ENCODE peak calls at places on chromosome 5, in ten cellular contexts. One of them, this sample, is unnamed.

GRCh38 chr5:155794801-155795200 is 532.2 kb upstream of the SGCD start:
- DNase-seq in IMR-90: peak; percentile 4
- DNase-seq in NB4: no peak
- DNase-seq in sigmoid colon: no peak
- DNase-seq in A549: no peak
- DNase-seq in right lobe of liver: no peak
- DNase-seq in body of pancreas: no peak
- DNase-seq in HCT116: peak; percentile 8
- DNase-seq in K562: no peak
- DNase-seq in ovary: no peak
- DNase-seq in this sample: peak; percentile 9

GRCh38 chr5:150593996-150594395 is 46.5 kb upstream of the SYNPO start:
- DNase-seq in IMR-90: no peak
- DNase-seq in NB4: no peak
- DNase-seq in sigmoid colon: no peak
- DNase-seq in A549: no peak
- DNase-seq in right lobe of liver: peak; percentile 22
- DNase-seq in body of pancreas: no peak
- DNase-seq in HCT116: no peak
- DNase-seq in K562: no peak
- DNase-seq in ovary: no peak
- DNase-seq in this sample: no peak

GRCh38 chr5:108639356-108639755 is 108.3 kb upstream of the FER start:
- DNase-seq in IMR-90: no peak
- DNase-seq in NB4: no peak
- DNase-seq in sigmoid colon: no peak
- DNase-seq in A549: no peak
- DNase-seq in right lobe of liver: no peak
- DNase-seq in body of pancreas: no peak
- DNase-seq in HCT116: no peak
- DNase-seq in K562: no peak
- DNase-seq in ovary: no peak
- DNase-seq in this sample: no peak

GRCh38 chr5:32531885-32532520 is 53.4 kb upstream of the SUB1 start:
- DNase-seq in IMR-90: peak; percentile 74
- DNase-seq in NB4: no peak
- DNase-seq in sigmoid colon: no peak
- DNase-seq in A549: peak; percentile 75
- DNase-seq in right lobe of liver: no peak
- DNase-seq in body of pancreas: no peak
- DNase-seq in HCT116: no peak
- DNase-seq in K562: no peak
- DNase-seq in ovary: no peak
- DNase-seq in this sample: no peak

GRCh38 chr5:64854855-64855254 is 86.1 kb downstream of the CWC27 start:
- DNase-seq in IMR-90: peak; percentile 70
- DNase-seq in NB4: no peak
- DNase-seq in sigmoid colon: no peak
- DNase-seq in A549: no peak
- DNase-seq in right lobe of liver: no peak
- DNase-seq in body of pancreas: no peak
- DNase-seq in HCT116: no peak
- DNase-seq in K562: no peak
- DNase-seq in ovary: no peak
- DNase-seq in this sample: no peak

GRCh38 chr5:116492016-116492623 is 82.5 kb downstream of the SEMA6A start:
- DNase-seq in IMR-90: peak; percentile 89
- DNase-seq in NB4: peak; percentile 55
- DNase-seq in sigmoid colon: no peak
- DNase-seq in A549: no peak
- DNase-seq in right lobe of liver: no peak
- DNase-seq in body of pancreas: no peak
- DNase-seq in HCT116: no peak
- DNase-seq in K562: no peak
- DNase-seq in ovary: no peak
- DNase-seq in this sample: peak; percentile 60

GRCh38 chr5:3394877-3395599 is 200.6 kb upstream of the IRX1 start:
- DNase-seq in IMR-90: no peak
- DNase-seq in NB4: no peak
- DNase-seq in sigmoid colon: no peak
- DNase-seq in A549: no peak
- DNase-seq in right lobe of liver: no peak
- DNase-seq in body of pancreas: no peak
- DNase-seq in HCT116: no peak
- DNase-seq in K562: no peak
- DNase-seq in ovary: no peak
- DNase-seq in this sample: no peak

GRCh38 chr5:122313001-122313402 is 965 bp downstream of the SNCAIP start:
- DNase-seq in IMR-90: peak; percentile 54
- DNase-seq in NB4: no peak
- DNase-seq in sigmoid colon: no peak
- DNase-seq in A549: no peak
- DNase-seq in right lobe of liver: no peak
- DNase-seq in body of pancreas: no peak
- DNase-seq in HCT116: no peak
- DNase-seq in K562: no peak
- DNase-seq in ovary: peak; percentile 39
- DNase-seq in this sample: no peak

GRCh38 chr5:21219255-21219654 is 1231.3 kb upstream of the CDH18 start:
- DNase-seq in IMR-90: no peak
- DNase-seq in NB4: no peak
- DNase-seq in sigmoid colon: no peak
- DNase-seq in A549: no peak
- DNase-seq in right lobe of liver: no peak
- DNase-seq in body of pancreas: no peak
- DNase-seq in HCT116: no peak
- DNase-seq in K562: no peak
- DNase-seq in ovary: no peak
- DNase-seq in this sample: no peak

GRCh38 chr5:84242286-84242685 is 142.4 kb downstream of the EDIL3 start:
- DNase-seq in IMR-90: peak; percentile 86
- DNase-seq in NB4: no peak
- DNase-seq in sigmoid colon: no peak
- DNase-seq in A549: no peak
- DNase-seq in right lobe of liver: no peak
- DNase-seq in body of pancreas: no peak
- DNase-seq in HCT116: no peak
- DNase-seq in K562: no peak
- DNase-seq in ovary: no peak
- DNase-seq in this sample: no peak

GRCh38 chr5:141780240-141780951 is 97.8 kb downstream of the PCDH1 start:
- DNase-seq in IMR-90: no peak
- DNase-seq in NB4: no peak
- DNase-seq in sigmoid colon: no peak
- DNase-seq in A549: no peak
- DNase-seq in right lobe of liver: no peak
- DNase-seq in body of pancreas: no peak
- DNase-seq in HCT116: no peak
- DNase-seq in K562: no peak
- DNase-seq in ovary: no peak
- DNase-seq in this sample: no peak

GRCh38 chr5:121462441-121462840 is 389.2 kb upstream of the FTMT start:
- DNase-seq in IMR-90: no peak
- DNase-seq in NB4: no peak
- DNase-seq in sigmoid colon: no peak
- DNase-seq in A549: no peak
- DNase-seq in right lobe of liver: no peak
- DNase-seq in body of pancreas: no peak
- DNase-seq in HCT116: no peak
- DNase-seq in K562: no peak
- DNase-seq in ovary: no peak
- DNase-seq in this sample: no peak

GRCh38 chr5:93303291-93303691 is 277.7 kb downstream of the NR2F1-AS1 start:
- DNase-seq in IMR-90: no peak
- DNase-seq in NB4: no peak
- DNase-seq in sigmoid colon: no peak
- DNase-seq in A549: no peak
- DNase-seq in right lobe of liver: no peak
- DNase-seq in body of pancreas: no peak
- DNase-seq in HCT116: no peak
- DNase-seq in K562: no peak
- DNase-seq in ovary: no peak
- DNase-seq in this sample: no peak

GRCh38 chr5:38105231-38105570 is 153.2 kb upstream of the EGFLAM start:
- DNase-seq in IMR-90: no peak
- DNase-seq in NB4: no peak
- DNase-seq in sigmoid colon: no peak
- DNase-seq in A549: no peak
- DNase-seq in right lobe of liver: no peak
- DNase-seq in body of pancreas: no peak
- DNase-seq in HCT116: no peak
- DNase-seq in K562: no peak
- DNase-seq in ovary: no peak
- DNase-seq in this sample: no peak

GRCh38 chr5:140639093-140639821 is at the start of gene TMCO6:
- DNase-seq in IMR-90: peak; percentile 89
- DNase-seq in NB4: peak; percentile 98
- DNase-seq in sigmoid colon: peak; percentile 99
- DNase-seq in A549: peak; percentile 96
- DNase-seq in right lobe of liver: peak; percentile 100
- DNase-seq in body of pancreas: peak; percentile 98
- DNase-seq in HCT116: peak; percentile 73
- DNase-seq in K562: peak; percentile 99
- DNase-seq in ovary: peak; percentile 98
- DNase-seq in this sample: peak; percentile 98
- TF ChIP-seq POLR2A in IMR-90: no peak
- TF ChIP-seq POLR2A in NB4: peak; percentile 83
- TF ChIP-seq POLR2A in sigmoid colon: peak; percentile 59
- TF ChIP-seq POLR2A in A549: peak; percentile 94
- TF ChIP-seq POLR2A in right lobe of liver: peak; percentile 69
- TF ChIP-seq POLR2A in body of pancreas: peak; percentile 77
- TF ChIP-seq POLR2A in HCT116: peak; percentile 68
- TF ChIP-seq POLR2A in K562: peak; percentile 83
- TF ChIP-seq POLR2A in ovary: peak; percentile 19
- TF ChIP-seq POLR2A in this sample: peak; percentile 67

DNA sequence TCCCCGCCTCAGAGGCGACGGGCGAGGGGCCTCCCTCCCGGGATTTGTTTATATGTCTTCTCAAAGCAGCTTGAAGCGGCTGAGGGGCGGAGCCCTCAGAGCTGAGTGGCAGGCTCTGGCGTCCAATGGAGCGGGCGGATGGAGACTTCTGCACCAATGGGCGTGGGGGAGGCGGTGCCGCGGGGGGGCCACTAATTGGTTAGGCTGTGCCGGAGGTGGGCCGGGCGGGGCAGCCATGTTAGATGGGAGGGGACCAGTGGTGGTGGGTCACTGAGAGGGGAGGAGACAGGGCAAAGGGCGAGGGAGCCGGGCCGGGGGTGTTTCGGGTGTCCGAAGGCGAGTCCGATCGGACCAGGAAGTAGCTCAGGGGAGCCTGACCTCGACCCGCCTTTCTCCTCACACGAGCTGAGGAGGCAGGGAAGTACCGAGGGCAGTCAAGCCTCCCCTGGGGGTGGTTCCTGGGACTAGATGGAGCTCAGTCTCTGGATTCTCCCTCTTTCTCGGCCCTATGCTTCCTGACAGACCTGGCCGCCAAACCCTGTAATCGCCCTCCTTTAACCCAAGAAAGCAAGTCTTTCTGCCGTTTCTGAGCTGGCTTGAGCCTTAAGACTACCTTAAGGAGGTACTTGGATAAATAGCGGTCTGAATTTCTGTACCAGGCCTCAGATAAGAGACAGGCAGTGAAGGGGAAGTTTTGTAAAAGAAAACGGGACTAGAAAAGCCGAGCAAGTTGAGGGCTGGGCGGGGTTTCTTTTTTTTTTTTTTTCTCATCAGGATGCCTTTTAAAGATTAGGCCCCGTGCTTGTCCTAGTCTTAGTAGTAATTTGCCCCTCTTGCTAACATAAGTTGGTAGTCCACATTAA is 1.1 kb downstream of the CREBRF start:
- DNase-seq in IMR-90: peak; percentile 97
- DNase-seq in NB4: peak; percentile 98
- DNase-seq in sigmoid colon: peak; percentile 99
- DNase-seq in A549: peak; percentile 99
- DNase-seq in right lobe of liver: peak; percentile 100
- DNase-seq in body of pancreas: peak; percentile 99
- DNase-seq in HCT116: peak; percentile 95
- DNase-seq in K562: peak; percentile 98
- DNase-seq in ovary: peak; percentile 99
- DNase-seq in this sample: peak; percentile 98
- TF ChIP-seq POLR2A in IMR-90: peak; percentile 38
- TF ChIP-seq POLR2A in NB4: peak; percentile 33
- TF ChIP-seq POLR2A in sigmoid colon: no peak
- TF ChIP-seq POLR2A in A549: peak; percentile 60
- TF ChIP-seq POLR2A in right lobe of liver: peak; percentile 73
- TF ChIP-seq POLR2A in body of pancreas: peak; percentile 71
- TF ChIP-seq POLR2A in HCT116: no peak
- TF ChIP-seq POLR2A in K562: peak; percentile 77
- TF ChIP-seq POLR2A in ovary: no peak
- TF ChIP-seq POLR2A in this sample: peak; percentile 48

DNA sequence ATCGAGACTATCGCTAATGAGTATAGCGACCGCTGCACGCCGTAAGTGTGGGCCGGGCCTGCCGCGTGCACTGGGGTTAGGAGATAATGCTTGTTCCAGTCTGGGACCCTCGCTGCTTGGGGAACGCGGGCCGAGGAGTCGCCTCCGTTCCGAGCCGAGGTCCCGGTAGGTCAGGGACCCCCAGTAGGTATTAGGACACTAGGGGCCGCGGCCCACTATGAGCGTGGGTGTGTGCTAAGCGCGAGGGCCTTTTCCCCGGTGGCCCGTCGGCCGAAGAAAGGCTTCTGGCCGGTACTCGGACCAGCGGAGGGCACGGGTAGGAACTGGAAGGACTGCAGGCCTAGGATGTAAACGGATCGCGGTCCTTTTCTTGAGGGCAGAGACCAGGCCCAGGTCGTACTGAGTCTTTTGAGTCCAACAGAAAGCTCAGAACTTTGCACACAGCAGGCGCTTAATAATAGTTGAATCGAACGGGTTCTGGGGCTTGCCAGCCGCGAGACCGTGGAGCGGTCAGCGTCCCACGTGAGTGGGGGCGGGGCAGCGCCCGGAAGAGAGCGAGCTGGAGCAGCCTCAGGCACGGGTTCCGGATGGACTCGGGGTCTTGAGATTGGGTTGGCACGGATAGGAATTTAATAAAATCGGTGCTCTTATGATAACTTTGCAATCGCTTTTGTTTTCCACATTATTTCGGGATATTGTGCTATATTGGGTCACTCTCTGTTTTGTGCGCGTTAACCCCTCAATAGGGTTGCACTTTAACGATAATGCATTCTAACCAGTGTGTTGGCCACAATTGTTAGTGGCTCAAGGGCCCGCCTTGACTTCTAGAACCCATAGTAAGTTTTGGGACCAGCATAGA is 733 bp downstream of the HSPA4 start:
- DNase-seq in IMR-90: peak; percentile 44
- DNase-seq in NB4: peak; percentile 71
- DNase-seq in sigmoid colon: peak; percentile 72
- DNase-seq in A549: peak; percentile 65
- DNase-seq in right lobe of liver: peak; percentile 86
- DNase-seq in body of pancreas: peak; percentile 63
- DNase-seq in HCT116: no peak
- DNase-seq in K562: peak; percentile 63
- DNase-seq in ovary: peak; percentile 46
- DNase-seq in this sample: peak; percentile 79
- TF ChIP-seq POLR2A in IMR-90: no peak
- TF ChIP-seq POLR2A in NB4: peak; percentile 54
- TF ChIP-seq POLR2A in sigmoid colon: no peak
- TF ChIP-seq POLR2A in A549: no peak
- TF ChIP-seq POLR2A in right lobe of liver: no peak
- TF ChIP-seq POLR2A in body of pancreas: no peak
- TF ChIP-seq POLR2A in HCT116: peak; percentile 12
- TF ChIP-seq POLR2A in K562: no peak
- TF ChIP-seq POLR2A in ovary: no peak
- TF ChIP-seq POLR2A in this sample: no peak

GRCh38 chr5:123423278-123424149 is at the start of gene CEP120:
- DNase-seq in IMR-90: peak; percentile 99
- DNase-seq in NB4: peak; percentile 99
- DNase-seq in sigmoid colon: peak; percentile 99
- DNase-seq in A549: peak; percentile 98
- DNase-seq in right lobe of liver: peak; percentile 98
- DNase-seq in body of pancreas: peak; percentile 99
- DNase-seq in HCT116: peak; percentile 99
- DNase-seq in K562: peak; percentile 93
- DNase-seq in ovary: peak; percentile 98
- DNase-seq in this sample: peak; percentile 99
- TF ChIP-seq POLR2A in IMR-90: peak; percentile 65
- TF ChIP-seq POLR2A in NB4: peak; percentile 83
- TF ChIP-seq POLR2A in sigmoid colon: peak; percentile 77
- TF ChIP-seq POLR2A in A549: peak; percentile 80
- TF ChIP-seq POLR2A in right lobe of liver: peak; percentile 92
- TF ChIP-seq POLR2A in body of pancreas: peak; percentile 93
- TF ChIP-seq POLR2A in HCT116: peak; percentile 80
- TF ChIP-seq POLR2A in K562: peak; percentile 86
- TF ChIP-seq POLR2A in ovary: peak; percentile 78
- TF ChIP-seq POLR2A in this sample: peak; percentile 95